ENCODE peak calls at places on chromosomes 2 and 18, in five cellular contexts. J, T, Z, U and P are unnamed samples.

GRCh38 chr2:54634564-54635511 is 88.6 kb upstream of the EML6 start:
- DNase-seq in Z (no peak), J (no peak), T (no peak), U (peak; percentile 57), P (peak; percentile 66)

GRCh38 chr2:47617523-47618271 is 165.2 kb upstream of the MSH6 start:
- DNase-seq in J (no peak), Z (no peak), U (no peak), T (no peak), P (no peak)

GRCh38 chr2:126771094-126771493 is 115.1 kb downstream of the GYPC start:
- DNase-seq in Z (no peak), T (no peak), U (no peak), J (no peak), P (no peak)

GRCh38 chr2:42492691-42493467 is 903 bp downstream of the KCNG3 start:
- DNase-seq in J (peak; percentile 36), Z (peak; percentile 25), T (peak; percentile 54), U (no peak), P (peak; percentile 36)

GRCh38 chr18:8029731-8030130 is 462.6 kb downstream of the PTPRM start:
- DNase-seq in U (no peak), Z (no peak), J (no peak), T (no peak), P (no peak)

GRCh38 chr2:184540246-184540789 is 58.0 kb upstream of the ZNF804A start:
- DNase-seq in J (no peak), T (no peak), Z (no peak), U (no peak), P (no peak)

GRCh38 chr2:181085729-181086128 is 105.3 kb downstream of the UBE2E3 start:
- DNase-seq in J (no peak), Z (no peak), T (no peak), U (no peak), P (no peak)

GRCh38 chr2:159133795-159134194 is 152.7 kb downstream of the WDSUB1 start:
- DNase-seq in J (no peak), T (no peak), U (no peak), Z (no peak), P (no peak)

GRCh38 chr2:43745457-43745856 is 28.4 kb upstream of the DYNC2LI1 start:
- DNase-seq in Z (no peak), T (no peak), J (no peak), U (peak; percentile 33), P (no peak)

GRCh38 chr2:218024871-218025270 is 22.1 kb upstream of the TNS1 start:
- DNase-seq in Z (no peak), U (no peak), T (no peak), J (no peak), P (no peak)

GRCh38 chr2:32289165-32290054 is 11.7 kb downstream of the YIPF4 start:
- DNase-seq in U (peak; percentile 62), Z (no peak), T (no peak), J (no peak), P (no peak)

GRCh38 chr18:35189510-35189909 is 51.3 kb upstream of the ZNF397 start:
- DNase-seq in Z (no peak), J (no peak), U (no peak), T (no peak), P (no peak)

GRCh38 chr2:235551965-235552364 is 58.1 kb downstream of the AGAP1 start:
- DNase-seq in J (peak; percentile 70), Z (peak; percentile 5), U (peak; percentile 25), T (peak; percentile 25), P (no peak)

GRCh38 chr2:28030600-28030999 is 140.1 kb downstream of the BABAM2 start:
- DNase-seq in U (no peak), T (no peak), Z (no peak), J (no peak), P (no peak)

GRCh38 chr2:221075203-221075602 is 496.9 kb downstream of the EPHA4 start:
- DNase-seq in U (peak; percentile 60), Z (no peak), T (no peak), J (peak; percentile 22), P (no peak)

GRCh38 chr2:2586068-2586776 is 255.1 kb upstream of the MYT1L start:
- DNase-seq in U (no peak), Z (no peak), T (no peak), J (no peak), P (no peak)

GRCh38 chr18:74996055-74996454 is 212.9 kb downstream of the PTGR3 start:
- DNase-seq in U (no peak), Z (no peak), T (no peak), J (no peak), P (no peak)

GRCh38 chr18:3824101-3824500 is 374.1 kb downstream of the TGIF1 start:
- DNase-seq in J (no peak), U (no peak), T (no peak), Z (no peak), P (no peak)

GRCh38 chr2:219109468-219109867 is 48.7 kb upstream of the IHH start:
- DNase-seq in U (no peak), T (no peak), Z (no peak), J (no peak), P (no peak)

GRCh38 chr18:37604032-37604431 is 38.4 kb upstream of the CELF4 start:
- DNase-seq in T (no peak), J (no peak), Z (no peak), U (no peak), P (no peak)

GRCh38 chr2:156405586-156405985 is 30.6 kb upstream of the GPD2 start:
- DNase-seq in U (no peak), J (peak; percentile 22), Z (no peak), T (no peak), P (no peak)